ENCODE peak calls at places on chromosomes 13 and 19, in six cellular contexts. V is upper lobe of right lung, R is GM23338, A is GM12878, X is GM23248, F is left ventricle myocardium inferior. D is an unnamed sample.

GRCh38 chr19:46728693-46729339 is 11.9 kb upstream of the PRKD2 start:
- DNase-seq in A (no peak), F (peak; percentile 80), R (peak; percentile 85), V (peak; percentile 88), X (peak; percentile 71), D (no peak)

GRCh38 chr13:23087884-23088283 is 92.9 kb upstream of the SGCG start:
- DNase-seq in A (no peak), F (no peak), X (peak; percentile 39), R (peak; percentile 70), V (no peak), D (no peak)

GRCh38 chr19:48963371-48964204 is 1.5 kb upstream of the FTL start:
- DNase-seq in R (peak; percentile 89), X (peak; percentile 85), V (peak; percentile 91), F (peak; percentile 72), A (no peak), D (peak; percentile 86)

GRCh38 chr19:18768997-18769891 is 21.9 kb downstream of the COMP start:
- DNase-seq in A (no peak), R (no peak), V (peak; percentile 90), X (no peak), F (no peak), D (no peak)

GRCh38 chr19:29001006-29001921 is 211.7 kb downstream of the UQCRFS1 start:
- DNase-seq in X (peak; percentile 36), A (no peak), F (no peak), R (no peak), V (peak; percentile 22), D (no peak)

GRCh38 chr13:31697290-31697689 is 42.0 kb upstream of the RXFP2 start:
- DNase-seq in F (no peak), R (no peak), A (no peak), V (no peak), X (peak; percentile 29), D (no peak)

GRCh38 chr19:4123615-4124568 is at the start of gene MAP2K2:
- DNase-seq in F (peak; percentile 94), A (peak; percentile 60), X (peak; percentile 97), V (peak; percentile 98), R (peak; percentile 95), D (peak; percentile 95)

GRCh38 chr19:16624236-16624635 is 3.8 kb downstream of the MED26 start:
- DNase-seq in R (no peak), V (peak; percentile 73), A (no peak), X (no peak), F (no peak), D (no peak)

GRCh38 chr19:58053480-58054156 is 5.5 kb upstream of the ZNF135 start:
- DNase-seq in R (no peak), X (no peak), A (no peak), V (no peak), F (no peak), D (no peak)

GRCh38 chr19:19385900-19386339 is 19.6 kb upstream of the GATAD2A start:
- DNase-seq in R (peak; percentile 66), A (no peak), X (no peak), V (no peak), F (no peak), D (peak; percentile 64)

GRCh38 chr19:35030257-35031071 is at the start of gene SCN1B:
- DNase-seq in F (peak; percentile 65), A (no peak), X (peak; percentile 85), V (peak; percentile 84), R (peak; percentile 83), D (peak; percentile 73)

DNA sequence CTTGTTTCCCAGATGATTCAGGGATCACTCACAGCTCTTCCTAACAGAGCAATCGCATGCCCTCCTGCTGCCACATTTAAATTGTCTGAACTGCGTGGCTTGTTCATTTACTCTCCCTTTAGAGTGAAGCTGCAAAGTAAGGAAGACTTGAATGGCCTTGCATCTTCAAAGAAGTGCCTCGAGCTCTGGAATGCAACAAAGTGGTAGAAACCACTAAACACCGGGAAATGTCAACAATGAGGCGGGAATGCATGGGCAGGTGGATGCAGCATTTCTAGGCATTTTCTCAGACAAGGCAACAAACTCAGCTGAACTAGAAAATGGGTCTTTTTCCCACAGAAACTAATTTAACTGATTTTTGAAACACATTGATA is 10.3 kb upstream of the DACH1 start:
- DNase-seq in A (no peak), X (no peak), R (peak; percentile 84), F (no peak), V (no peak), D (no peak)
- H3K4me3 ChIP-seq in A (no peak overlapping the region), X (no peak overlapping the region), R (peak overlapping the region; percentile 1), F (no peak overlapping the region), V (no peak overlapping the region), D (no peak overlapping the region)

DNA sequence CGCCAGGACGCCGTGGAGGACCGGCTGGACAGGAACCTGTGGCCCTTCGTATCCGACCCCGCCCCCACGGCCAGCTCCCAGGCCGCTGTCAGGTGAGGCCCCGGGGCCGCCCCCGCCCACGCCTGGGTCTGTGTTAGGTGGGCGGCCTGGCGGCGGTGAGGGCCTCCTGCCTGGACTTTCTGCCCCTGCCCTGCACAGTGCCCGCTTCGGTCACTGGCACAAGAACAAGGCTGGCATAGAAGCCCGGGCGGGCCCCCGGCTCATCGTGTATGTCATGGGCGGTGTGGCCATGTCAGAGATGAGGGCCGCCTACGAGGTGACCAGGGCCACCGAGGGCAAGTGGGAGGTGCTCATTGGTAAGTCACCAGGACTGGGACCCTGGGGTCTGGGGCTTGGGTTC is 10.2 kb downstream of the STXBP2 start:
- DNase-seq in A (no peak), V (no peak), F (no peak), X (no peak), R (no peak), D (no peak)
- H3K4me1 ChIP-seq in A (peaks cover 3% of the 10 kb centered on the region), V (peaks cover under 1% of the 10 kb centered on the region), F (peaks cover 6% of the 10 kb centered on the region), X (no peaks in the 10 kb centered on the region), R (no peaks in the 10 kb centered on the region), D (peaks cover 2% of the 10 kb centered on the region)

DNA sequence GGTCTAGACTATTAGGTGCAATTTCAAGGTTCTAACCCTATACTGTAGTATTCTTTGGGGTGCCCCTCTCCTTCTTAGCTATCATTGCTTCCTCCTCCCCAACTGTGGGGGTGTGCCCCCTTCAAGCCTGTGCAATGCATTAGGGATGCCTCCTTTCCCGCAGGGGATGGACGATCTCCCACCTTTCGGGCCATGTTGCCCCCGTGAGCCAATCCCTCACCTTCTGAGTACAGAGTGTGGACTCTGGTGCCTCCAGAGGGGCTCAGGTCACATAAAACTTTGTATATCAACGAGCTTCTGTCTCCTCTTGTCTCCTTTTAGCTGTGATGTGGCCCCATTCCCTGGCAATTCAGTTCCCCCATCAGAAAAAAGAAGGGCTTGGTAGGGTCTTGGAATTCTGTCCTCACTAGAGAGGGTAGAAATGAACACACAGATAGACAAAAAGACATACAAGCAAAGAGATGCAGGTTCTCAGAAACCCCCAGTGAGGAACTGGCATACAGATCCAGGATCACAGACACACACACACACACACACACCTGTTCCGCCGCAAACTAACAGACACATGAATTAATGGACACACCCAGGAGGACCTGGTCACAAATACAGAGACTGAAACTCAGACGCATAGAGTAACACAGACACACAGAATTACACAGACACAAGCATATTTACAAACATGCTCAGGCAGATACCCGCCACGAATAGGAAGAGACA is 2.5 kb upstream of the HNRNPUL1 start:
- DNase-seq in A (no peak), R (no peak), X (no peak), V (no peak), F (no peak), D (no peak)
- H3K4me3 ChIP-seq in A (peak overlapping the region; percentile 85), R (peak overlapping the region; percentile 76), X (peak overlapping the region; percentile 79), V (peak overlapping the region; percentile 80), F (peak overlapping the region; percentile 83), D (peak overlapping the region; percentile 43)

DNA sequence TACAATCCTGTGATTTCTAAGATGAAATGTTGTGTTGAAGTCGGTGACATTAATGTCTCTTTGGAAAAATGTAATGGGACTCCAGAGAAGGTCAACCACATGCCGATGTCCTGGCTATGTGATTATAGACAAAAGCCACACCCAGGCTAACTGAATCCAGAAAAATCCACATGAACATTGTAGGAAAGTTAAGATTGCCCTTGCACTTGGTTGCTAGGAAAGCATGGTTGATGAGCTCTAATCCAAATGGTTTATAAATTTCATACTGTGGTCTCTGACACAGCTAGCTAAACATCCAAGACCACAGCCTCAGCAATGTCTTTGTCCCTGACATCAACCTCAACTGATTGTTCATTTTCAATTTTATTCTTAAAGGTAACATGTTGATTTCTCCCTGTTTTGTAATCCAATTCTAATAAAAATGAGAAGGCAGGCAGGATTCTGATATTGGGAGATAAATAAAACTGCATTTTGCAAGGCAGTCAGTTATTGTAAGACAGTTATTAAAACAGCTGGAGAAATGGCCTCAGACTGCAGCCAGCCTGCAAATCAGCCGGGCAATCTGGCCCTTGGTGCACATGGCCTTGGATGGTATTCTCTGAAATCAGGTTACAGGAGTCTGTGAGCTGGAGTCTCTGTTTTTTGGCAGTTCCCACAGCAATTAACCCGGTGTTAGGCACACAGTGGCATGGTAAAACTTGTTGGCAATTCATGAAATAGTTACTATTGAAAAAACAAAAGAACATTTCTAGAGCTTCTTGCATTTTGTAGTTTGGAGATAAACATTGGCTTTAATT is 93.9 kb downstream of the STARD13 start:
- DNase-seq in R (no peak), A (no peak), X (peak; percentile 36), V (no peak), F (no peak), D (peak; percentile 72)
- H3K4me1 ChIP-seq in R (peaks cover 14% of the 10 kb centered on the region), A (peaks cover 38% of the 10 kb centered on the region), X (peaks cover 67% of the 10 kb centered on the region), V (peaks cover 23% of the 10 kb centered on the region), F (peaks cover 99% of the 10 kb centered on the region), D (peaks cover 83% of the 10 kb centered on the region)

GRCh38 chr13:75872970-75873369 is 236.8 kb downstream of the LMO7 start:
- DNase-seq in V (no peak), X (no peak), R (no peak), F (no peak), A (no peak), D (no peak)

GRCh38 chr13:75870397-75870801 is 234.3 kb downstream of the LMO7 start:
- DNase-seq in X (peak; percentile 45), V (no peak), R (peak; percentile 60), A (no peak), F (no peak), D (no peak)

GRCh38 chr13:75869981-75870380 is 233.9 kb downstream of the LMO7 start:
- DNase-seq in X (no peak), R (no peak), V (no peak), F (no peak), A (no peak), D (no peak)

GRCh38 chr13:75873499-75873898 is 237.4 kb downstream of the LMO7 start:
- DNase-seq in V (no peak), A (no peak), X (no peak), R (no peak), F (no peak), D (no peak)

DNA sequence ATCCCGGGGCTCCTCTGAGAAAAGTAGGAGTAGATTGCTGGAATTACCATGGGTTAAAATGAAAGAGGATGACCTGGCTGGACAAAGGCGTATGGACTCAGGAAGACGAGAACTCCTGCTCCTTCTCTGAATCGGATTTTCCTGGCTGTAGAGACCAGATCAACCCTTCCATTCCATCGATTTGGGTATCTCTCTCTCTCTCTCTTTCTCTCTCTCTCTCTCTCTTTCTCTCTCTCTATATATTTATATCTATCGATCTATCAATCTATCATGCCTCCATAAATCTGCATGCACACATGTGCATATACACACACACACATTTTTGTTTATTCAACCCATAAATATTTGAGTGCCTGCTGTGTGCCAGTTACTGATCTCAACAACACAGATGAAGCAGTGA is 234.9 kb downstream of the LMO7 start:
- DNase-seq in X (no peak), F (no peak), A (no peak), R (no peak), V (no peak), D (no peak)
- H3K4me3 ChIP-seq in X (no peak overlapping the region), F (peak overlapping the region; percentile 57), A (no peak overlapping the region), R (no peak overlapping the region), V (peak overlapping the region; percentile 47), D (peak overlapping the region; percentile 36)